ENCODE peak calls at places on chromosomes 11 and 22, in ten cellular contexts. One of them, this sample, is unnamed.

GRCh38 chr11:64777449-64778222 is 706 bp downstream of the SF1 start:
- DNase-seq in choroid plexus epithelial cell: peak
- DNase-seq in Peyer's patch: peak
- DNase-seq in NCI-H146: peak
- DNase-seq in pancreas: peak
- DNase-seq in NCI-H1436: peak
- DNase-seq in head of caudate nucleus: peak
- DNase-seq in astrocyte of the spinal cord: peak
- DNase-seq in colonic mucosa: peak
- DNase-seq in naive thymus-derived CD4-positive, alpha-beta T cell: peak
- DNase-seq in this sample: peak

GRCh38 chr11:121575250-121575962 is 122.6 kb upstream of the SORL1-AS1 start:
- DNase-seq in choroid plexus epithelial cell: peak
- DNase-seq in Peyer's patch: peak
- DNase-seq in NCI-H146: peak
- DNase-seq in pancreas: no peak
- DNase-seq in NCI-H1436: no peak
- DNase-seq in head of caudate nucleus: peak
- DNase-seq in astrocyte of the spinal cord: peak
- DNase-seq in colonic mucosa: peak
- DNase-seq in naive thymus-derived CD4-positive, alpha-beta T cell: no peak
- DNase-seq in this sample: no peak

GRCh38 chr11:57567210-57567511 is 311 bp downstream of the UBE2L6 start:
- DNase-seq in choroid plexus epithelial cell: peak
- DNase-seq in Peyer's patch: peak
- DNase-seq in NCI-H146: no peak
- DNase-seq in pancreas: no peak
- DNase-seq in NCI-H1436: no peak
- DNase-seq in head of caudate nucleus: no peak
- DNase-seq in astrocyte of the spinal cord: peak
- DNase-seq in colonic mucosa: peak
- DNase-seq in naive thymus-derived CD4-positive, alpha-beta T cell: no peak
- DNase-seq in this sample: no peak

GRCh38 chr11:18088371-18088770 is 17.5 kb downstream of the SAAL1 start:
- DNase-seq in choroid plexus epithelial cell: no peak
- DNase-seq in Peyer's patch: no peak
- DNase-seq in NCI-H146: no peak
- DNase-seq in pancreas: no peak
- DNase-seq in NCI-H1436: no peak
- DNase-seq in head of caudate nucleus: no peak
- DNase-seq in astrocyte of the spinal cord: no peak
- DNase-seq in colonic mucosa: no peak
- DNase-seq in naive thymus-derived CD4-positive, alpha-beta T cell: no peak
- DNase-seq in this sample: no peak

GRCh38 chr11:102269927-102270326 is 47.4 kb upstream of the BIRC3 start:
- DNase-seq in choroid plexus epithelial cell: peak
- DNase-seq in Peyer's patch: no peak
- DNase-seq in NCI-H146: no peak
- DNase-seq in pancreas: no peak
- DNase-seq in NCI-H1436: no peak
- DNase-seq in head of caudate nucleus: no peak
- DNase-seq in astrocyte of the spinal cord: peak
- DNase-seq in colonic mucosa: no peak
- DNase-seq in naive thymus-derived CD4-positive, alpha-beta T cell: no peak
- DNase-seq in this sample: no peak

GRCh38 chr22:49733631-49734030 is 94.0 kb downstream of the BRD1 start:
- DNase-seq in choroid plexus epithelial cell: no peak
- DNase-seq in Peyer's patch: no peak
- DNase-seq in NCI-H146: no peak
- DNase-seq in pancreas: no peak
- DNase-seq in NCI-H1436: no peak
- DNase-seq in head of caudate nucleus: no peak
- DNase-seq in astrocyte of the spinal cord: no peak
- DNase-seq in colonic mucosa: no peak
- DNase-seq in naive thymus-derived CD4-positive, alpha-beta T cell: no peak
- DNase-seq in this sample: no peak

GRCh38 chr22:22195265-22196017 is 49.1 kb upstream of the VPREB1 start:
- DNase-seq in choroid plexus epithelial cell: peak
- DNase-seq in Peyer's patch: peak
- DNase-seq in NCI-H146: peak
- DNase-seq in pancreas: peak
- DNase-seq in NCI-H1436: peak
- DNase-seq in head of caudate nucleus: peak
- DNase-seq in astrocyte of the spinal cord: peak
- DNase-seq in colonic mucosa: peak
- DNase-seq in naive thymus-derived CD4-positive, alpha-beta T cell: peak
- DNase-seq in this sample: no peak

GRCh38 chr11:22734628-22735345 is 68.4 kb downstream of the GAS2 start:
- DNase-seq in choroid plexus epithelial cell: peak
- DNase-seq in Peyer's patch: no peak
- DNase-seq in NCI-H146: no peak
- DNase-seq in pancreas: no peak
- DNase-seq in NCI-H1436: no peak
- DNase-seq in head of caudate nucleus: no peak
- DNase-seq in astrocyte of the spinal cord: no peak
- DNase-seq in colonic mucosa: no peak
- DNase-seq in naive thymus-derived CD4-positive, alpha-beta T cell: no peak
- DNase-seq in this sample: no peak

GRCh38 chr11:116598036-116598435 is 174.8 kb downstream of the BUD13 start:
- DNase-seq in choroid plexus epithelial cell: no peak
- DNase-seq in Peyer's patch: no peak
- DNase-seq in NCI-H146: no peak
- DNase-seq in pancreas: no peak
- DNase-seq in NCI-H1436: no peak
- DNase-seq in head of caudate nucleus: no peak
- DNase-seq in astrocyte of the spinal cord: no peak
- DNase-seq in colonic mucosa: no peak
- DNase-seq in naive thymus-derived CD4-positive, alpha-beta T cell: no peak
- DNase-seq in this sample: no peak

GRCh38 chr11:130246719-130247118 is 68.0 kb downstream of the ZBTB44 start:
- DNase-seq in choroid plexus epithelial cell: peak
- DNase-seq in Peyer's patch: no peak
- DNase-seq in NCI-H146: no peak
- DNase-seq in pancreas: no peak
- DNase-seq in NCI-H1436: no peak
- DNase-seq in head of caudate nucleus: no peak
- DNase-seq in astrocyte of the spinal cord: peak
- DNase-seq in colonic mucosa: no peak
- DNase-seq in naive thymus-derived CD4-positive, alpha-beta T cell: no peak
- DNase-seq in this sample: no peak

GRCh38 chr22:35328472-35328885 is 28.8 kb downstream of the TOM1 start:
- DNase-seq in choroid plexus epithelial cell: no peak
- DNase-seq in Peyer's patch: no peak
- DNase-seq in NCI-H146: no peak
- DNase-seq in pancreas: peak
- DNase-seq in NCI-H1436: no peak
- DNase-seq in head of caudate nucleus: no peak
- DNase-seq in astrocyte of the spinal cord: no peak
- DNase-seq in colonic mucosa: no peak
- DNase-seq in naive thymus-derived CD4-positive, alpha-beta T cell: no peak
- DNase-seq in this sample: no peak

GRCh38 chr22:38944653-38945052 is 12.8 kb upstream of the APOBEC3A start:
- DNase-seq in choroid plexus epithelial cell: no peak
- DNase-seq in Peyer's patch: no peak
- DNase-seq in NCI-H146: no peak
- DNase-seq in pancreas: peak
- DNase-seq in NCI-H1436: no peak
- DNase-seq in head of caudate nucleus: no peak
- DNase-seq in astrocyte of the spinal cord: no peak
- DNase-seq in colonic mucosa: no peak
- DNase-seq in naive thymus-derived CD4-positive, alpha-beta T cell: no peak
- DNase-seq in this sample: no peak

GRCh38 chr11:85663080-85663729 is 1.7 kb downstream of the CREBZF start:
- DNase-seq in choroid plexus epithelial cell: no peak
- DNase-seq in Peyer's patch: no peak
- DNase-seq in NCI-H146: peak
- DNase-seq in pancreas: no peak
- DNase-seq in NCI-H1436: no peak
- DNase-seq in head of caudate nucleus: no peak
- DNase-seq in astrocyte of the spinal cord: no peak
- DNase-seq in colonic mucosa: no peak
- DNase-seq in naive thymus-derived CD4-positive, alpha-beta T cell: no peak
- DNase-seq in this sample: peak

GRCh38 chr22:26479043-26479791 is 4.4 kb downstream of the HPS4 start:
- DNase-seq in choroid plexus epithelial cell: no peak
- DNase-seq in Peyer's patch: no peak
- DNase-seq in NCI-H146: peak
- DNase-seq in pancreas: no peak
- DNase-seq in NCI-H1436: no peak
- DNase-seq in head of caudate nucleus: no peak
- DNase-seq in astrocyte of the spinal cord: no peak
- DNase-seq in colonic mucosa: no peak
- DNase-seq in naive thymus-derived CD4-positive, alpha-beta T cell: no peak
- DNase-seq in this sample: no peak

GRCh38 chr11:208177-208916 is 839 bp downstream of the RIC8A start:
- DNase-seq in choroid plexus epithelial cell: peak
- DNase-seq in Peyer's patch: peak
- DNase-seq in NCI-H146: peak
- DNase-seq in pancreas: peak
- DNase-seq in NCI-H1436: peak
- DNase-seq in head of caudate nucleus: peak
- DNase-seq in astrocyte of the spinal cord: peak
- DNase-seq in colonic mucosa: peak
- DNase-seq in naive thymus-derived CD4-positive, alpha-beta T cell: peak
- DNase-seq in this sample: peak

GRCh38 chr11:99968336-99968735 is 718.8 kb upstream of the ARHGAP42 start:
- DNase-seq in choroid plexus epithelial cell: peak
- DNase-seq in Peyer's patch: no peak
- DNase-seq in NCI-H146: no peak
- DNase-seq in pancreas: no peak
- DNase-seq in NCI-H1436: no peak
- DNase-seq in head of caudate nucleus: no peak
- DNase-seq in astrocyte of the spinal cord: no peak
- DNase-seq in colonic mucosa: no peak
- DNase-seq in naive thymus-derived CD4-positive, alpha-beta T cell: no peak
- DNase-seq in this sample: no peak

GRCh38 chr11:35427158-35427557 is 7.8 kb upstream of the SLC1A2 start:
- DNase-seq in choroid plexus epithelial cell: peak
- DNase-seq in Peyer's patch: no peak
- DNase-seq in NCI-H146: no peak
- DNase-seq in pancreas: no peak
- DNase-seq in NCI-H1436: no peak
- DNase-seq in head of caudate nucleus: no peak
- DNase-seq in astrocyte of the spinal cord: peak
- DNase-seq in colonic mucosa: no peak
- DNase-seq in naive thymus-derived CD4-positive, alpha-beta T cell: no peak
- DNase-seq in this sample: peak

GRCh38 chr11:8263109-8263768 is 439 bp downstream of the LMO1 start:
- DNase-seq in choroid plexus epithelial cell: peak
- DNase-seq in Peyer's patch: no peak
- DNase-seq in NCI-H146: peak
- DNase-seq in pancreas: peak
- DNase-seq in NCI-H1436: peak
- DNase-seq in head of caudate nucleus: no peak
- DNase-seq in astrocyte of the spinal cord: no peak
- DNase-seq in colonic mucosa: no peak
- DNase-seq in naive thymus-derived CD4-positive, alpha-beta T cell: no peak
- DNase-seq in this sample: peak

GRCh38 chr11:130214861-130215530 is 55.4 kb downstream of the ST14 start:
- DNase-seq in choroid plexus epithelial cell: no peak
- DNase-seq in Peyer's patch: peak
- DNase-seq in NCI-H146: no peak
- DNase-seq in pancreas: peak
- DNase-seq in NCI-H1436: no peak
- DNase-seq in head of caudate nucleus: no peak
- DNase-seq in astrocyte of the spinal cord: no peak
- DNase-seq in colonic mucosa: no peak
- DNase-seq in naive thymus-derived CD4-positive, alpha-beta T cell: no peak
- DNase-seq in this sample: no peak

GRCh38 chr22:49889071-49889470 is 29.2 kb downstream of the ALG12 start:
- DNase-seq in choroid plexus epithelial cell: no peak
- DNase-seq in Peyer's patch: no peak
- DNase-seq in NCI-H146: no peak
- DNase-seq in pancreas: no peak
- DNase-seq in NCI-H1436: no peak
- DNase-seq in head of caudate nucleus: no peak
- DNase-seq in astrocyte of the spinal cord: peak
- DNase-seq in colonic mucosa: no peak
- DNase-seq in naive thymus-derived CD4-positive, alpha-beta T cell: no peak
- DNase-seq in this sample: no peak

GRCh38 chr22:41565403-41566054 is 4.7 kb downstream of the CSDC2 start:
- DNase-seq in choroid plexus epithelial cell: peak
- DNase-seq in Peyer's patch: no peak
- DNase-seq in NCI-H146: peak
- DNase-seq in pancreas: no peak
- DNase-seq in NCI-H1436: no peak
- DNase-seq in head of caudate nucleus: no peak
- DNase-seq in astrocyte of the spinal cord: peak
- DNase-seq in colonic mucosa: no peak
- DNase-seq in naive thymus-derived CD4-positive, alpha-beta T cell: no peak
- DNase-seq in this sample: no peak

GRCh38 chr11:18650859-18651557 is 16.9 kb upstream of the SPTY2D1 start:
- DNase-seq in choroid plexus epithelial cell: peak
- DNase-seq in Peyer's patch: peak
- DNase-seq in NCI-H146: peak
- DNase-seq in pancreas: no peak
- DNase-seq in NCI-H1436: no peak
- DNase-seq in head of caudate nucleus: no peak
- DNase-seq in astrocyte of the spinal cord: peak
- DNase-seq in colonic mucosa: peak
- DNase-seq in naive thymus-derived CD4-positive, alpha-beta T cell: no peak
- DNase-seq in this sample: no peak

GRCh38 chr11:130209128-130209932 is 49.7 kb downstream of the ST14 start:
- DNase-seq in choroid plexus epithelial cell: no peak
- DNase-seq in Peyer's patch: peak
- DNase-seq in NCI-H146: no peak
- DNase-seq in pancreas: peak
- DNase-seq in NCI-H1436: no peak
- DNase-seq in head of caudate nucleus: no peak
- DNase-seq in astrocyte of the spinal cord: no peak
- DNase-seq in colonic mucosa: peak
- DNase-seq in naive thymus-derived CD4-positive, alpha-beta T cell: peak
- DNase-seq in this sample: no peak

GRCh38 chr11:116984589-116984988 is 113.6 kb downstream of the SIK3 start:
- DNase-seq in choroid plexus epithelial cell: peak
- DNase-seq in Peyer's patch: no peak
- DNase-seq in NCI-H146: no peak
- DNase-seq in pancreas: no peak
- DNase-seq in NCI-H1436: no peak
- DNase-seq in head of caudate nucleus: no peak
- DNase-seq in astrocyte of the spinal cord: peak
- DNase-seq in colonic mucosa: no peak
- DNase-seq in naive thymus-derived CD4-positive, alpha-beta T cell: no peak
- DNase-seq in this sample: no peak

GRCh38 chr22:39243443-39244072 is 1.2 kb downstream of the PDGFB start:
- DNase-seq in choroid plexus epithelial cell: no peak
- DNase-seq in Peyer's patch: no peak
- DNase-seq in NCI-H146: peak
- DNase-seq in pancreas: peak
- DNase-seq in NCI-H1436: no peak
- DNase-seq in head of caudate nucleus: no peak
- DNase-seq in astrocyte of the spinal cord: no peak
- DNase-seq in colonic mucosa: no peak
- DNase-seq in naive thymus-derived CD4-positive, alpha-beta T cell: no peak
- DNase-seq in this sample: no peak

GRCh38 chr11:69442807-69443137 is 38.7 kb upstream of the LINC01488 start:
- DNase-seq in choroid plexus epithelial cell: peak
- DNase-seq in Peyer's patch: peak
- DNase-seq in NCI-H146: no peak
- DNase-seq in pancreas: no peak
- DNase-seq in NCI-H1436: no peak
- DNase-seq in head of caudate nucleus: no peak
- DNase-seq in astrocyte of the spinal cord: peak
- DNase-seq in colonic mucosa: peak
- DNase-seq in naive thymus-derived CD4-positive, alpha-beta T cell: no peak
- DNase-seq in this sample: no peak

GRCh38 chr11:109040303-109040702 is 375.4 kb downstream of the DDX10 start:
- DNase-seq in choroid plexus epithelial cell: no peak
- DNase-seq in Peyer's patch: no peak
- DNase-seq in NCI-H146: no peak
- DNase-seq in pancreas: no peak
- DNase-seq in NCI-H1436: no peak
- DNase-seq in head of caudate nucleus: no peak
- DNase-seq in astrocyte of the spinal cord: no peak
- DNase-seq in colonic mucosa: no peak
- DNase-seq in naive thymus-derived CD4-positive, alpha-beta T cell: no peak
- DNase-seq in this sample: no peak

GRCh38 chr11:45560935-45561330 is 104.5 kb downstream of the CHST1 start:
- DNase-seq in choroid plexus epithelial cell: no peak
- DNase-seq in Peyer's patch: no peak
- DNase-seq in NCI-H146: peak
- DNase-seq in pancreas: no peak
- DNase-seq in NCI-H1436: no peak
- DNase-seq in head of caudate nucleus: no peak
- DNase-seq in astrocyte of the spinal cord: no peak
- DNase-seq in colonic mucosa: no peak
- DNase-seq in naive thymus-derived CD4-positive, alpha-beta T cell: no peak
- DNase-seq in this sample: no peak